ENCODE peak calls at places on chromosomes 3 and 15, in four cellular contexts. V is HepG2, F is K562, C is GM12878. E is an unnamed sample.
A peak's percentile ranks its signal among the peaks of the same experiment; 100 is the strongest.

GRCh38 chr3:118760611-118761606 is 273.7 kb downstream of the IGSF11 start:
- DNase-seq in C (no peak), V (no peak), F (no peak), E (peak; percentile 30)

GRCh38 chr15:72166716-72167417 is 30.7 kb downstream of the GRAMD2A start:
- DNase-seq in V (no peak), C (no peak), F (no peak), E (no peak)

GRCh38 chr3:79661866-79662265 is 105.9 kb downstream of the ROBO1 start:
- DNase-seq in V (no peak), F (no peak), C (no peak), E (no peak)

GRCh38 chr3:10173926-10174435 is 9.3 kb downstream of the IRAK2 start:
- DNase-seq in F (peak; percentile 61), V (peak; percentile 55), C (no peak), E (no peak)

GRCh38 chr15:20340331-20340811 is 201.2 kb downstream of the GOLGA6L6 start:
- DNase-seq in C (no peak), V (no peak), F (peak; percentile 18), E (peak; percentile 33)

GRCh38 chr3:128697336-128697735 is 28.6 kb upstream of the RAB7A start:
- DNase-seq in C (no peak), V (no peak), F (no peak), E (no peak)

GRCh38 chr15:101031203-101031602 is 112.0 kb downstream of the LRRK1 start:
- DNase-seq in C (no peak), V (no peak), F (no peak), E (peak; percentile 4)

GRCh38 chr3:188208751-188209433 is 54.9 kb downstream of the LPP start:
- DNase-seq in F (no peak), V (no peak), C (no peak), E (no peak)

GRCh38 chr3:53347261-53348064 is at the start of gene DCP1A:
- DNase-seq in C (peak; percentile 89), V (peak; percentile 93), F (peak; percentile 90), E (peak; percentile 97)

GRCh38 chr15:58213587-58214360 is 75.6 kb downstream of the AQP9 start:
- DNase-seq in V (no peak), C (no peak), F (no peak), E (no peak)

GRCh38 chr3:162437480-162437879 is 940.9 kb downstream of the OTOL1 start:
- DNase-seq in V (no peak), C (no peak), F (no peak), E (no peak)

GRCh38 chr15:46089438-46090044 is 454.7 kb downstream of the SQOR start:
- DNase-seq in C (no peak), F (no peak), V (no peak), E (no peak)

GRCh38 chr3:54660599-54661210 is 267.2 kb downstream of the LRTM1 start:
- DNase-seq in F (no peak), V (no peak), C (no peak), E (no peak)

GRCh38 chr3:45011756-45012441 is 14.2 kb upstream of the CLEC3B start:
- DNase-seq in V (no peak), C (no peak), F (no peak), E (no peak)

GRCh38 chr3:141539441-141540187 is 52.8 kb downstream of the RASA2 start:
- DNase-seq in V (no peak), C (no peak), F (no peak), E (no peak)

GRCh38 chr3:76352069-76352847 is 566.9 kb upstream of the ZNF717 start:
- DNase-seq in V (no peak), F (no peak), C (no peak), E (no peak)

GRCh38 chr3:105877625-105877913 is 8.8 kb upstream of the CBLB start:
- DNase-seq in F (no peak), V (no peak), C (no peak), E (no peak)

GRCh38 chr15:23403550-23403949 is 43.5 kb downstream of the GOLGA6L2 start:
- DNase-seq in V (no peak), C (no peak), F (no peak), E (no peak)

GRCh38 chr15:101178414-101178813 is 73.4 kb downstream of the CHSY1 start:
- DNase-seq in V (no peak), F (no peak), C (no peak), E (no peak)

GRCh38 chr3:14253022-14253761 is 74.6 kb downstream of the LSM3 start:
- DNase-seq in F (no peak), C (no peak), V (peak; percentile 55), E (no peak)

GRCh38 chr3:39383190-39383912 is at the start of gene SLC25A38:
- DNase-seq in F (peak; percentile 91), V (peak; percentile 82), C (no peak), E (peak; percentile 76)

GRCh38 chr15:93081399-93081798 is 7.6 kb downstream of the RGMA start:
- DNase-seq in F (no peak), V (no peak), C (no peak), E (no peak)

GRCh38 chr3:197589545-197589944 is 33.8 kb upstream of the BDH1 start:
- DNase-seq in V (no peak), F (no peak), C (no peak), E (no peak)

GRCh38 chr3:72887723-72888545 is at the start of gene GXYLT2:
- DNase-seq in F (peak; percentile 64), V (peak; percentile 48), C (no peak), E (peak; percentile 72)

GRCh38 chr3:72553298-72553697 is 294.9 kb downstream of the SHQ1 start:
- DNase-seq in C (no peak), V (no peak), F (no peak), E (no peak)

GRCh38 chr3:176872771-176873209 is 324.5 kb downstream of the TBL1XR1 start:
- DNase-seq in V (peak; percentile 38), C (peak; percentile 16), F (peak; percentile 21), E (peak; percentile 69)

GRCh38 chr3:53303957-53304356 is 43.4 kb downstream of the DCP1A start:
- DNase-seq in F (no peak), V (no peak), C (no peak), E (no peak)

GRCh38 chr3:185807455-185808068 is 17.3 kb downstream of the IGF2BP2 start:
- DNase-seq in V (no peak), F (no peak), C (no peak), E (no peak)

GRCh38 chr15:31471731-31472430 is 145.2 kb downstream of the KLF13 start:
- DNase-seq in C (no peak), F (no peak), V (no peak), E (no peak)

GRCh38 chr3:9912294-9912935 is 4.5 kb upstream of the IL17RC start:
- DNase-seq in C (no peak), V (no peak), F (no peak), E (no peak)

GRCh38 chr3:175340338-175341015 is 481.3 kb downstream of the NAALADL2 start:
- DNase-seq in C (no peak), V (no peak), F (no peak), E (no peak)
- TF ChIP-seq CTCF in C (no peak), V (no peak), F (no peak), E (no peak)

GRCh38 chr3:88617283-88617682 is 467.5 kb downstream of the C3orf38 start:
- DNase-seq in C (no peak), F (no peak), V (no peak), E (no peak)

GRCh38 chr3:88623709-88624108 is 473.9 kb downstream of the C3orf38 start:
- DNase-seq in C (no peak), F (no peak), V (no peak), E (no peak)

DNA sequence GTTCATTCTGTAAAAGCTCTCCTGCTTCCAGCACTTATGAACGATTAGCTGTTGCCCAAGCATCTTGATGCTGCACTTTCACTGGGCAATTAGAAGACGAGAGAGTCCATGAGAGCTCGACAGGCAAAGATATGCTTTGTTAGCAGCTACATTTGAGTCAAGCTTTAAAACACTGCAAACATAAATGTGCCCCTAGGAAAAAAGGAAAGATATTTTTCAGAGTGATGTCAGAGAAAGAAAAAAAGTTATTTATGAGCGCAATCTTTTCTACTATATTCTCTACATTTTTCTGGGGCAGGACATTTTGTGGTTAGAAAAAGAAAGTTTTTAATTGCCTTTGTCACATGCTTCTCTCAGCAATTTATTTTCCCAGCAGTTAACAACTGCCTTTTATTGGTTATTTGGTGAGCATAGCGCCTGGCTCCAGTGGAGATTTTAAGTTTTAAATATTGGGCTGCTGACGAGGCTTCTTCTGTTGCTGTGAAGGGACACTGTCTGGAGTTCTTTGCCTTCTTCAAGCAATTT is 468.4 kb downstream of the C3orf38 start:
- DNase-seq in F (no peak), V (no peak), C (no peak), E (no peak)
- TF ChIP-seq CREM in F (no peak), V (no peak), C (no peak), E (no peak)

GRCh38 chr3:42185044-42185443 is 80.9 kb downstream of the CCK start:
- DNase-seq in C (no peak), V (no peak), F (no peak), E (no peak)

GRCh38 chr3:42187936-42188335 is 78.0 kb downstream of the CCK start:
- DNase-seq in V (no peak), F (no peak), C (no peak), E (no peak)

GRCh38 chr3:42182555-42182954 is 83.4 kb downstream of the CCK start:
- DNase-seq in V (no peak), C (no peak), F (no peak), E (no peak)

GRCh38 chr3:42183991-42184621 is 81.9 kb downstream of the CCK start:
- DNase-seq in F (no peak), C (no peak), V (no peak), E (no peak)

DNA sequence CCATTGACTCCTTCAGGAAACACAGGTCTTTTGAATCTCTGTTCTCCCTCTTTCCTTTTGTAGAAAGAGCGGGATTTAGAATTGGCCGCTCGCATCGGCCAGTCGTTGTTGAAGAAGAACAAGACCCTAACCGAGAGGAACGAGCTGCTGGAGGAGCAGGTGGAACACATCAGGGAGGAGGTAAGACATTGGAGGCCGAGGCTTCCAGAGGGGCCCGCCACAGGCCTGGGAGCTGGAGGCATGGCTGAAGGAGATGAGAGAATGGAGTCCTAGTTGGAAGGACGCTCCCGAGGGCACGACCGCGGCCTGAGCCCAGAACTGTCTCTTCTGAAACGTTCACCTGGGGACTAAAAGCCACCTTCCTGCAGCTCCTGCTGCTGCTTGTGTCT is 81.4 kb downstream of the CCK start:
- DNase-seq in V (no peak), F (no peak), C (no peak), E (no peak)
- TF ChIP-seq CTCF in V (no peak), F (no peak), C (no peak), E (no peak)

DNA sequence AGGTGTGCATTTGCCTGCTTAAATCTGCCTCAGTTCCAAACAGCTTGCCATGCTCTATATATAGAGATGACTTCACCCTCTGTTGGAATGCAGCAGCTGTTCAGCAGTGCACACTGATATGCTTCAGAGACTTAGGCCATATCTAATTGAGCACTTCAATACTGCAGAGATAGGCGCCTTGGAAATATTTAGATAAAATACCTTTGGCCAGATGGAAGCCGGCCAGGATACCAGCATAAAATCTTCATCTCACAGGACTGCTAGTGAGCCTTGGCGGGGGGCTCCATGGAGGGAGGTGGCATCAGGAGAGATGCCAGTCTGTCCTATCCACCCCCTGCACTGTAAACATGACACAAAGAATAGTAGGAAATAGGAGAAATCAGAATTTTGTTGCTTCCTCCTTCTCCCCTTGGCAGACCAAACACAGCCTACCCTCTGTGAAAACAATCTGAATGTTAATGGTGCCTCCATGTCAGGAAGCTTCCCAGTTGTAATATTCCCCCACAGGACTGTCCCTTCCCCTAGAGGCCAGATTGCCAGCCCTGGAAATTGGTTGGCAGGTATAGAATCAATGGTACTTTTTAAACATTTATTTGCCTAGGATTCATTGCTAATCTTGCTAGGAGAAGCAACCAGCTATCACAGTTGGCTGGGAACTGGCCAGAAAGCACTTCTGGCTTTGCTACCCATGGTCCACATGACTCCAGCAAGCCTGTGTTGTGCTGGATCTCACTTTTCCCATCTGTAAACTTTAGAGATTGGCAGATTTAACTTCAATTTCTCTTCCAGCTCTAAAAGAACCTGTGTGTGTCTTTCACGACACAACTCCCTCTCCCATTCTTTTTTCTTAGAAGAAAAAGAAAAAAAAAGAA is 215.5 kb upstream of the KCNMB2 start:
- DNase-seq in F (no peak), C (no peak), V (no peak), E (no peak)
- TF ChIP-seq CREM in F (no peak), C (no peak), V (no peak), E (no peak)

GRCh38 chr15:78315686-78316085 is 16.3 kb upstream of the SKIC8 start:
- DNase-seq in V (peak; percentile 47), F (peak; percentile 57), C (no peak), E (peak; percentile 75)
- TF ChIP-seq CTCF in V (peak; percentile 73), F (peak; percentile 51), C (peak; percentile 32), E (no peak)

E was measured in WTC11.